ENCODE peak calls at places on chromosome 3, in seven cellular contexts. R, W, S, P, H, Q and M are unnamed samples.

GRCh38 chr3:167467848-167468611 is 5.8 kb downstream of the SERPINI2 start:
- DNase-seq in P (no peak), W (no peak), Q (no peak), H (peak; percentile 44), R (no peak), S (no peak), M (no peak)

GRCh38 chr3:177928156-177928555 is 608.1 kb upstream of the KCNMB2 start:
- DNase-seq in R (peak; percentile 69), Q (no peak), P (peak; percentile 62), W (no peak), S (no peak), H (no peak), M (no peak)

GRCh38 chr3:83230841-83231240 is 1469.4 kb upstream of the GBE1 start:
- DNase-seq in Q (no peak), S (no peak), H (no peak), R (peak; percentile 38), W (no peak), P (no peak), M (no peak)

GRCh38 chr3:97409612-97410011 is 354.9 kb upstream of the ARL6 start:
- DNase-seq in W (no peak), P (no peak), H (no peak), R (no peak), Q (no peak), S (no peak), M (no peak)

GRCh38 chr3:101453966-101454365 is 59.0 kb downstream of the SENP7 start:
- DNase-seq in Q (no peak), S (no peak), R (no peak), W (no peak), H (no peak), P (no peak), M (no peak)

GRCh38 chr3:72287941-72288340 is 503.0 kb upstream of the PROK2 start:
- DNase-seq in H (no peak), W (no peak), P (no peak), Q (no peak), S (no peak), R (no peak), M (no peak)

GRCh38 chr3:72728329-72728889 is 119.8 kb downstream of the SHQ1 start:
- DNase-seq in P (no peak), Q (no peak), H (no peak), W (no peak), S (no peak), R (no peak), M (no peak)

GRCh38 chr3:99747915-99748314 is 69.7 kb upstream of the CMSS1 start:
- DNase-seq in P (peak; percentile 82), H (peak; percentile 2), R (peak; percentile 66), S (no peak), Q (no peak), W (no peak), M (no peak)

GRCh38 chr3:16248556-16248955 is 16.2 kb downstream of the DPH3 start:
- DNase-seq in W (no peak), P (no peak), H (no peak), Q (no peak), R (no peak), S (no peak), M (no peak)

GRCh38 chr3:12471228-12471627 is 13.1 kb upstream of the TSEN2 start:
- DNase-seq in H (no peak), P (peak; percentile 76), Q (no peak), W (no peak), S (no peak), R (peak; percentile 95), M (no peak)

GRCh38 chr3:81871358-81872152 is 110.1 kb upstream of the GBE1 start:
- DNase-seq in Q (no peak), R (no peak), W (no peak), S (no peak), P (no peak), H (no peak), M (no peak)

GRCh38 chr3:177977381-177978158 is 558.7 kb upstream of the KCNMB2 start:
- DNase-seq in S (no peak), W (no peak), P (peak; percentile 92), Q (no peak), R (peak; percentile 75), H (no peak), M (no peak)

GRCh38 chr3:31606453-31606852 is 73.7 kb downstream of the STT3B start:
- DNase-seq in H (no peak), S (no peak), Q (no peak), R (no peak), W (no peak), P (no peak), M (no peak)

GRCh38 chr3:42547401-42547945 is 34.3 kb downstream of the SEC22C start:
- DNase-seq in S (peak; percentile 67), R (peak; percentile 47), P (peak; percentile 64), H (peak; percentile 72), W (peak; percentile 66), Q (peak; percentile 34), M (peak; percentile 44)

GRCh38 chr3:151537751-151538150 is 76.9 kb upstream of the IGSF10 start:
- DNase-seq in P (peak; percentile 10), S (no peak), W (no peak), R (peak; percentile 16), H (no peak), Q (no peak), M (no peak)

GRCh38 chr3:100737334-100737733 is 28.0 kb downstream of the TFG start:
- DNase-seq in Q (no peak), R (peak; percentile 32), P (peak; percentile 33), W (no peak), S (no peak), H (peak; percentile 15), M (no peak)

GRCh38 chr3:46701211-46701939 is at the start of gene TMIE:
- DNase-seq in S (no peak), Q (no peak), P (no peak), W (no peak), R (no peak), H (no peak), M (peak; percentile 31)

GRCh38 chr3:194091141-194091540 is 44.8 kb upstream of the HES1 start:
- DNase-seq in R (peak; percentile 83), W (no peak), H (no peak), Q (no peak), S (no peak), P (peak; percentile 95), M (no peak)

GRCh38 chr3:167116120-167116922 is 263.8 kb downstream of the ZBBX start:
- DNase-seq in R (no peak), W (no peak), S (no peak), P (no peak), H (no peak), Q (no peak), M (no peak)

GRCh38 chr3:42911551-42911950 is 5.6 kb downstream of the ZNF662 start:
- DNase-seq in H (no peak), R (no peak), W (no peak), P (no peak), Q (no peak), S (no peak), M (no peak)

GRCh38 chr3:194738254-194739093 is 52.8 kb downstream of the FAM43A start:
- DNase-seq in S (peak; percentile 31), R (peak; percentile 78), P (peak; percentile 80), Q (peak; percentile 34), H (no peak), W (peak; percentile 75), M (peak; percentile 29)

GRCh38 chr3:127693336-127693843 is 20.6 kb downstream of the ABTB1 start:
- DNase-seq in R (no peak), P (no peak), S (no peak), W (no peak), Q (no peak), H (no peak), M (no peak)

GRCh38 chr3:194377708-194378107 is 8.2 kb upstream of the LRRC15 start:
- DNase-seq in H (no peak), S (no peak), R (no peak), W (no peak), Q (no peak), P (no peak), M (no peak)

GRCh38 chr3:129592362-129593150 is 13.9 kb downstream of the PLXND1 start:
- DNase-seq in Q (no peak), S (no peak), P (no peak), W (peak; percentile 88), R (no peak), H (peak; percentile 20), M (peak; percentile 83)

GRCh38 chr3:15217841-15218267 is 11.8 kb downstream of the CAPN7 start:
- DNase-seq in W (no peak), P (no peak), H (no peak), S (no peak), R (no peak), Q (no peak), M (no peak)